ENCODE peak calls at places on chromosomes 11 and 22, in five cellular contexts. One of them, this sample, is unnamed.

GRCh38 chr11:113859665-113860064 is 15.7 kb downstream of the USP28 start:
- DNase-seq in progenitor cell of endocrine pancreas: no peak
- DNase-seq in AG04449: no peak
- DNase-seq in astrocyte of the spinal cord: no peak
- DNase-seq in AG09319: no peak
- DNase-seq in this sample: peak; percentile 14

GRCh38 chr11:61598886-61599868 is 18.3 kb upstream of the SYT7 start:
- DNase-seq in progenitor cell of endocrine pancreas: no peak
- DNase-seq in AG04449: no peak
- DNase-seq in astrocyte of the spinal cord: peak; percentile 55
- DNase-seq in AG09319: no peak
- DNase-seq in this sample: peak; percentile 51

GRCh38 chr11:129785383-129786111 is 30.1 kb upstream of the TMEM45B start:
- DNase-seq in progenitor cell of endocrine pancreas: no peak
- DNase-seq in AG04449: no peak
- DNase-seq in astrocyte of the spinal cord: no peak
- DNase-seq in AG09319: no peak
- DNase-seq in this sample: peak; percentile 33

GRCh38 chr22:37675930-37676571 is 615 bp downstream of the LGALS1 start:
- DNase-seq in progenitor cell of endocrine pancreas: no peak
- DNase-seq in AG04449: no peak
- DNase-seq in astrocyte of the spinal cord: no peak
- DNase-seq in AG09319: no peak
- DNase-seq in this sample: peak; percentile 27

GRCh38 chr11:113644605-113645004 is 61.5 kb downstream of the TMPRSS5 start:
- DNase-seq in progenitor cell of endocrine pancreas: no peak
- DNase-seq in AG04449: no peak
- DNase-seq in astrocyte of the spinal cord: no peak
- DNase-seq in AG09319: no peak
- DNase-seq in this sample: no peak

GRCh38 chr11:63639195-63639832 is 25.1 kb upstream of the PLAAT3 start:
- DNase-seq in progenitor cell of endocrine pancreas: no peak
- DNase-seq in AG04449: no peak
- DNase-seq in astrocyte of the spinal cord: peak; percentile 33
- DNase-seq in AG09319: peak; percentile 12
- DNase-seq in this sample: peak; percentile 42

GRCh38 chr22:22047776-22048175 is 65.2 kb upstream of the TOP3B start:
- DNase-seq in progenitor cell of endocrine pancreas: no peak
- DNase-seq in AG04449: no peak
- DNase-seq in astrocyte of the spinal cord: no peak
- DNase-seq in AG09319: no peak
- DNase-seq in this sample: no peak

GRCh38 chr11:82810326-82810725 is 76.7 kb upstream of the FAM181B start:
- DNase-seq in progenitor cell of endocrine pancreas: no peak
- DNase-seq in AG04449: no peak
- DNase-seq in astrocyte of the spinal cord: no peak
- DNase-seq in AG09319: no peak
- DNase-seq in this sample: no peak

GRCh38 chr11:47235163-47235562 is 13.5 kb downstream of the ACP2 start:
- DNase-seq in progenitor cell of endocrine pancreas: no peak
- DNase-seq in AG04449: no peak
- DNase-seq in astrocyte of the spinal cord: no peak
- DNase-seq in AG09319: no peak
- DNase-seq in this sample: no peak

GRCh38 chr22:39825661-39826102 is 67.9 kb downstream of the ENTHD1 start:
- DNase-seq in progenitor cell of endocrine pancreas: no peak
- DNase-seq in AG04449: no peak
- DNase-seq in astrocyte of the spinal cord: no peak
- DNase-seq in AG09319: no peak
- DNase-seq in this sample: no peak

GRCh38 chr11:66326261-66327111 is 9.6 kb upstream of the CD248 start:
- DNase-seq in progenitor cell of endocrine pancreas: no peak
- DNase-seq in AG04449: no peak
- DNase-seq in astrocyte of the spinal cord: peak; percentile 37
- DNase-seq in AG09319: no peak
- DNase-seq in this sample: peak; percentile 21

GRCh38 chr11:94740083-94740974 is 27.8 kb upstream of the AMOTL1 start:
- DNase-seq in progenitor cell of endocrine pancreas: no peak
- DNase-seq in AG04449: no peak
- DNase-seq in astrocyte of the spinal cord: no peak
- DNase-seq in AG09319: no peak
- DNase-seq in this sample: peak; percentile 17

GRCh38 chr11:129613076-129613475 is 202.6 kb upstream of the TMEM45B start:
- DNase-seq in progenitor cell of endocrine pancreas: no peak
- DNase-seq in AG04449: no peak
- DNase-seq in astrocyte of the spinal cord: no peak
- DNase-seq in AG09319: no peak
- DNase-seq in this sample: peak; percentile 40

GRCh38 chr22:29773233-29773632 is 6.1 kb downstream of the UQCR10 start:
- DNase-seq in progenitor cell of endocrine pancreas: no peak
- DNase-seq in AG04449: no peak
- DNase-seq in astrocyte of the spinal cord: peak; percentile 50
- DNase-seq in AG09319: no peak
- DNase-seq in this sample: peak; percentile 44

GRCh38 chr22:24379536-24379935 is 47.9 kb upstream of the ADORA2A start:
- DNase-seq in progenitor cell of endocrine pancreas: no peak
- DNase-seq in AG04449: no peak
- DNase-seq in astrocyte of the spinal cord: no peak
- DNase-seq in AG09319: no peak
- DNase-seq in this sample: peak; percentile 30

GRCh38 chr11:96319901-96320656 is 22.9 kb downstream of the MAML2 start:
- DNase-seq in progenitor cell of endocrine pancreas: no peak
- DNase-seq in AG04449: no peak
- DNase-seq in astrocyte of the spinal cord: no peak
- DNase-seq in AG09319: no peak
- DNase-seq in this sample: no peak

GRCh38 chr11:32312865-32313403 is 122.4 kb downstream of the WT1 start:
- DNase-seq in progenitor cell of endocrine pancreas: no peak
- DNase-seq in AG04449: no peak
- DNase-seq in astrocyte of the spinal cord: peak; percentile 50
- DNase-seq in AG09319: no peak
- DNase-seq in this sample: peak; percentile 76

GRCh38 chr11:112605093-112605666 is 344.5 kb upstream of the PLET1 start:
- DNase-seq in progenitor cell of endocrine pancreas: no peak
- DNase-seq in AG04449: no peak
- DNase-seq in astrocyte of the spinal cord: peak; percentile 59
- DNase-seq in AG09319: no peak
- DNase-seq in this sample: no peak

GRCh38 chr11:68329496-68329895 is 17.1 kb downstream of the LRP5 start:
- DNase-seq in progenitor cell of endocrine pancreas: no peak
- DNase-seq in AG04449: no peak
- DNase-seq in astrocyte of the spinal cord: no peak
- DNase-seq in AG09319: no peak
- DNase-seq in this sample: no peak

GRCh38 chr11:65493367-65494176 is 5.3 kb upstream of the MALAT1 start:
- DNase-seq in progenitor cell of endocrine pancreas: no peak
- DNase-seq in AG04449: peak; percentile 92
- DNase-seq in astrocyte of the spinal cord: peak; percentile 91
- DNase-seq in AG09319: peak; percentile 85
- DNase-seq in this sample: peak; percentile 96

GRCh38 chr22:20566420-20567260 is 59.2 kb downstream of the MED15 start:
- DNase-seq in progenitor cell of endocrine pancreas: no peak
- DNase-seq in AG04449: peak; percentile 82
- DNase-seq in astrocyte of the spinal cord: peak; percentile 77
- DNase-seq in AG09319: peak; percentile 71
- DNase-seq in this sample: peak; percentile 77

GRCh38 chr11:110491577-110492352 is 62.0 kb downstream of the FDX1 start:
- DNase-seq in progenitor cell of endocrine pancreas: no peak
- DNase-seq in AG04449: no peak
- DNase-seq in astrocyte of the spinal cord: no peak
- DNase-seq in AG09319: no peak
- DNase-seq in this sample: no peak

GRCh38 chr11:1150769-1151365 is 6.9 kb upstream of the MUC5AC start:
- DNase-seq in progenitor cell of endocrine pancreas: no peak
- DNase-seq in AG04449: no peak
- DNase-seq in astrocyte of the spinal cord: peak; percentile 48
- DNase-seq in AG09319: no peak
- DNase-seq in this sample: peak; percentile 65

GRCh38 chr11:135069043-135069442 is 657.0 kb upstream of the B3GAT1 start:
- DNase-seq in progenitor cell of endocrine pancreas: no peak
- DNase-seq in AG04449: no peak
- DNase-seq in astrocyte of the spinal cord: no peak
- DNase-seq in AG09319: no peak
- DNase-seq in this sample: no peak

GRCh38 chr11:65041206-65042035 is at the start of gene SAC3D1:
- DNase-seq in progenitor cell of endocrine pancreas: peak; percentile 57
- DNase-seq in AG04449: no peak
- DNase-seq in astrocyte of the spinal cord: no peak
- DNase-seq in AG09319: no peak
- DNase-seq in this sample: no peak

GRCh38 chr11:43268786-43269185 is 43.0 kb upstream of the API5 start:
- DNase-seq in progenitor cell of endocrine pancreas: no peak
- DNase-seq in AG04449: no peak
- DNase-seq in astrocyte of the spinal cord: no peak
- DNase-seq in AG09319: no peak
- DNase-seq in this sample: no peak

GRCh38 chr11:118016094-118016493 is 29.9 kb downstream of the IL10RA start:
- DNase-seq in progenitor cell of endocrine pancreas: no peak
- DNase-seq in AG04449: no peak
- DNase-seq in astrocyte of the spinal cord: no peak
- DNase-seq in AG09319: no peak
- DNase-seq in this sample: no peak

GRCh38 chr11:69249641-69250502 is 44.1 kb upstream of the MYEOV start:
- DNase-seq in progenitor cell of endocrine pancreas: no peak
- DNase-seq in AG04449: peak; percentile 23
- DNase-seq in astrocyte of the spinal cord: peak; percentile 40
- DNase-seq in AG09319: no peak
- DNase-seq in this sample: peak; percentile 79

GRCh38 chr11:123707606-123708205 is 33.8 kb downstream of the ZNF202 start:
- DNase-seq in progenitor cell of endocrine pancreas: peak; percentile 38
- DNase-seq in AG04449: peak; percentile 26
- DNase-seq in astrocyte of the spinal cord: peak; percentile 63
- DNase-seq in AG09319: peak; percentile 19
- DNase-seq in this sample: peak; percentile 87

DNA sequence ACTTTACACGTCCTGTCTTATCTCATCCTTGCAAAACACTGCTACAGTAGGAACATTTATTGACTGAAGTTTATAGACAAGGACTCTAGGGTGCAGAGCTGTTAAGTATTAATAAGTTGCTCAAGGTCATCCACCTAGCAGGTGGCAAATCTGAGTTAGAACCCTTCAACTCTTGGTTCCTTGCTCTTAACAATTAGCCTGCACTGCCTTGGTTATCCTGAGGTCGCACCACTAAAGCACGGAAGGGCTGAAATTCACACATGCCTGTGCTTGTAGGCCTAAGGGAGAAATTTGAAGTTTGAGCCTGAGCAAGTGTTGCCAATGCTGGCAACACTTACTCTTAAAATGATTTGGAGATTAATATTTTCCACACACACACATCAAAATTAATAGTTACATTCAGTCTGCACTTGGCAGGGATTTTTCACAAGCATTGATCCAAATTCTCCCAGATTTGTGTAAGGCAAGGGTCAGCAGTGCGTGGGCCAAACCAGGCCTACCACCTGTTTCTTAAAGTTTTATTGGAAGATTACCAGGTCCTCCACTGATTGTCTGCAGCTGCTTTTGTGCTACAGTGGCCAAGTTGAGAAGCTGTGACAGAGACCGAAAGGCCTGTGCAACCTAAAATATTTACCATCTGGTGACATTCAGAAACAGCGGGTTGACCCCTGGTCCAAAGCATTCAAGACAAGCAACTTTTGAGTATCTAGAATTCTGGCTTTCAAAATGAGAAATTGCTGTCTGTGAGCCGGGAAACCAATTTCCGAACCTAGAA is 16.3 kb downstream of the APOL5 start:
- DNase-seq in progenitor cell of endocrine pancreas: no peak
- DNase-seq in AG04449: no peak
- DNase-seq in astrocyte of the spinal cord: no peak
- DNase-seq in AG09319: no peak
- DNase-seq in this sample: no peak
- TF ChIP-seq CTCF in progenitor cell of endocrine pancreas: no peak
- TF ChIP-seq CTCF in AG04449: no peak
- TF ChIP-seq CTCF in astrocyte of the spinal cord: no peak
- TF ChIP-seq CTCF in AG09319: no peak
- TF ChIP-seq CTCF in this sample: no peak

GRCh38 chr11:128598755-128599154 is 11.4 kb upstream of the ETS1 start:
- DNase-seq in progenitor cell of endocrine pancreas: no peak
- DNase-seq in AG04449: no peak
- DNase-seq in astrocyte of the spinal cord: no peak
- DNase-seq in AG09319: no peak
- DNase-seq in this sample: peak; percentile 39
- TF ChIP-seq CTCF in progenitor cell of endocrine pancreas: no peak
- TF ChIP-seq CTCF in AG04449: no peak
- TF ChIP-seq CTCF in astrocyte of the spinal cord: no peak
- TF ChIP-seq CTCF in AG09319: no peak
- TF ChIP-seq CTCF in this sample: no peak

GRCh38 chr11:24779791-24780190 is 282.9 kb downstream of the LUZP2 start:
- DNase-seq in progenitor cell of endocrine pancreas: no peak
- DNase-seq in AG04449: no peak
- DNase-seq in astrocyte of the spinal cord: no peak
- DNase-seq in AG09319: no peak
- DNase-seq in this sample: peak; percentile 58
- TF ChIP-seq CTCF in progenitor cell of endocrine pancreas: peak; percentile 19
- TF ChIP-seq CTCF in AG04449: no peak
- TF ChIP-seq CTCF in astrocyte of the spinal cord: no peak
- TF ChIP-seq CTCF in AG09319: no peak
- TF ChIP-seq CTCF in this sample: peak; percentile 74

GRCh38 chr11:119254239-119254638 is 48.1 kb downstream of the CBL start:
- DNase-seq in progenitor cell of endocrine pancreas: no peak
- DNase-seq in AG04449: no peak
- DNase-seq in astrocyte of the spinal cord: no peak
- DNase-seq in AG09319: no peak
- DNase-seq in this sample: no peak
- TF ChIP-seq CTCF in progenitor cell of endocrine pancreas: no peak
- TF ChIP-seq CTCF in AG04449: no peak
- TF ChIP-seq CTCF in astrocyte of the spinal cord: no peak
- TF ChIP-seq CTCF in AG09319: no peak
- TF ChIP-seq CTCF in this sample: no peak